ENCODE peak calls at places on chromosomes 1 and 21, in five cellular contexts. W is EL, S is ELR, I is fibroblast of villous mesenchyme, R is SHP77. U is an unnamed sample.

GRCh38 chr1:17212009-17212408 is 7.1 kb downstream of the PADI1 start:
- DNase-seq in S (no peak), W (no peak), I (no peak), R (no peak), U (no peak)

GRCh38 chr1:187157552-187157951 is 328.8 kb downstream of the PLA2G4A start:
- DNase-seq in W (peak), S (no peak), R (no peak), I (peak), U (no peak)

GRCh38 chr1:117020526-117021156 is 19.1 kb downstream of the CD101 start:
- DNase-seq in R (no peak), S (no peak), I (no peak), W (no peak), U (no peak)

GRCh38 chr1:230907472-230908205 is 39.3 kb upstream of the C1orf198 start:
- DNase-seq in S (no peak), I (no peak), W (no peak), R (no peak), U (no peak)

GRCh38 chr1:38352869-38353268 is 306.3 kb upstream of the POU3F1 start:
- DNase-seq in S (no peak), R (no peak), W (no peak), I (no peak), U (no peak)

GRCh38 chr21:29075706-29076447 is 2.4 kb upstream of the CCT8 start:
- DNase-seq in R (peak), W (peak), S (peak), I (no peak), U (peak)

GRCh38 chr21:42850866-42851391 is 28.4 kb downstream of the WDR4 start:
- DNase-seq in S (peak), W (peak), R (no peak), I (peak), U (peak)

GRCh38 chr1:166289309-166289708 is 122.5 kb upstream of the FAM78B start:
- DNase-seq in S (no peak), R (no peak), I (no peak), W (no peak), U (no peak)

GRCh38 chr1:196535727-196536126 is 72.5 kb downstream of the KCNT2 start:
- DNase-seq in S (peak), I (no peak), R (no peak), W (peak), U (peak)

GRCh38 chr21:34878501-34878900 is 170.6 kb downstream of the RUNX1 start:
- DNase-seq in I (no peak), W (no peak), S (no peak), R (peak), U (peak)

GRCh38 chr1:58628987-58629598 is 52.0 kb upstream of the TACSTD2 start:
- DNase-seq in I (no peak), R (no peak), S (peak), W (peak), U (peak)

GRCh38 chr1:230191079-230191478 is 124.0 kb downstream of the GALNT2 start:
- DNase-seq in I (peak), R (no peak), S (peak), W (peak), U (no peak)

GRCh38 chr1:116365353-116365780 is 7.7 kb upstream of the ATP1A1 start:
- DNase-seq in S (no peak), R (no peak), W (no peak), I (no peak), U (no peak)

GRCh38 chr1:37038079-37038702 is 3.9 kb upstream of the GRIK3 start:
- DNase-seq in R (peak), W (peak), S (peak), I (no peak), U (peak)

GRCh38 chr1:156804572-156805243 is 11.9 kb downstream of the SH2D2A start:
- DNase-seq in I (peak), W (no peak), S (no peak), R (no peak), U (no peak)

GRCh38 chr1:36091141-36091540 is 2.4 kb downstream of the ADPRS start:
- DNase-seq in W (no peak), S (no peak), R (no peak), I (no peak), U (no peak)

GRCh38 chr1:1101503-1101902 is 14.4 kb downstream of the C1orf159 start:
- DNase-seq in S (no peak), R (no peak), W (no peak), I (no peak), U (no peak)

GRCh38 chr1:157249326-157249725 is 111.1 kb upstream of the ETV3 start:
- DNase-seq in W (no peak), R (no peak), I (no peak), S (no peak), U (no peak)

GRCh38 chr1:241485554-241485992 is 34.0 kb downstream of the FH start:
- DNase-seq in W (peak), I (peak), R (peak), S (peak), U (peak)

GRCh38 chr1:74584185-74584584 is 71.8 kb upstream of the LRRC53 start:
- DNase-seq in I (peak), S (peak), R (no peak), W (peak), U (no peak)

GRCh38 chr1:202586018-202586821 is 124.0 kb downstream of the SYT2 start:
- DNase-seq in S (peak), I (peak), W (peak), R (no peak), U (peak)

GRCh38 chr1:31064685-31065309 is 720 bp downstream of the PUM1 start:
- DNase-seq in I (no peak), W (peak), R (peak), S (peak), U (peak)

GRCh38 chr1:230267338-230268065 is 158.6 kb downstream of the PGBD5 start:
- DNase-seq in R (peak), W (no peak), I (no peak), S (no peak), U (no peak)

GRCh38 chr1:204420039-204421004 is 8.7 kb upstream of the PPP1R15B start:
- DNase-seq in R (no peak), W (no peak), S (no peak), I (no peak), U (no peak)